ENCODE peak calls at places on chromosome 21, in four cellular contexts. M is DND-41, A is fibroblast of lung, L is esophagus muscularis mucosa. U is an unnamed sample.

GRCh38 chr21:41762236-41762635 is 4.6 kb downstream of the RIPK4 start:
- DNase-seq in M (no peak), A (no peak), L (no peak), U (no peak)

GRCh38 chr21:28445081-28445830 is 547.4 kb downstream of the LTN1 start:
- DNase-seq in M (no peak), A (peak; percentile 75), L (no peak), U (no peak)

GRCh38 chr21:37233551-37234146 is 33.5 kb downstream of the VPS26C start:
- DNase-seq in M (peak; percentile 2), A (no peak), L (peak; percentile 42), U (no peak)

GRCh38 chr21:33206771-33207290 is 22.9 kb upstream of the IFNAR2 start:
- DNase-seq in M (no peak), A (no peak), L (peak; percentile 68), U (no peak)

GRCh38 chr21:44649701-44650100 is 3.5 kb downstream of the KRTAP10-11 start:
- DNase-seq in M (no peak), A (no peak), L (peak; percentile 60), U (no peak)

GRCh38 chr21:46048926-46049889 is 48.7 kb upstream of the COL6A2 start:
- DNase-seq in M (no peak), A (peak; percentile 100), L (peak; percentile 97), U (no peak)

GRCh38 chr21:33254766-33255165 is 11.4 kb upstream of the IL10RB start:
- DNase-seq in M (no peak), A (no peak), L (no peak), U (no peak)

GRCh38 chr21:9758141-9758540 is 763.2 kb upstream of the TPTE start:
- DNase-seq in M (no peak), A (no peak), L (peak; percentile 92), U (no peak)

GRCh38 chr21:14551741-14552140 is 5.6 kb upstream of the SAMSN1 start:
- DNase-seq in M (no peak), A (no peak), L (no peak), U (no peak)

GRCh38 chr21:33751120-33751519 is 108.8 kb downstream of the ITSN1 start:
- DNase-seq in M (no peak), A (peak; percentile 31), L (no peak), U (no peak)

GRCh38 chr21:33067457-33067856 is 2.5 kb upstream of the OLIG1 start:
- DNase-seq in M (peak; percentile 41), A (no peak), L (no peak), U (no peak)

GRCh38 chr21:36160850-36161178 is 4.2 kb downstream of the DOP1B start:
- DNase-seq in M (no peak), A (no peak), L (no peak), U (no peak)

GRCh38 chr21:36156815-36157670 is at the start of gene DOP1B:
- DNase-seq in M (peak; percentile 43), A (no peak), L (no peak), U (no peak)

GRCh38 chr21:36159356-36159921 is 2.8 kb downstream of the DOP1B start:
- DNase-seq in M (no peak), A (no peak), L (no peak), U (no peak)

GRCh38 chr21:36156339-36156814 is 247 bp upstream of the DOP1B start:
- DNase-seq in M (peak; percentile 99), A (peak; percentile 95), L (peak; percentile 100), U (peak; percentile 100)

DNA sequence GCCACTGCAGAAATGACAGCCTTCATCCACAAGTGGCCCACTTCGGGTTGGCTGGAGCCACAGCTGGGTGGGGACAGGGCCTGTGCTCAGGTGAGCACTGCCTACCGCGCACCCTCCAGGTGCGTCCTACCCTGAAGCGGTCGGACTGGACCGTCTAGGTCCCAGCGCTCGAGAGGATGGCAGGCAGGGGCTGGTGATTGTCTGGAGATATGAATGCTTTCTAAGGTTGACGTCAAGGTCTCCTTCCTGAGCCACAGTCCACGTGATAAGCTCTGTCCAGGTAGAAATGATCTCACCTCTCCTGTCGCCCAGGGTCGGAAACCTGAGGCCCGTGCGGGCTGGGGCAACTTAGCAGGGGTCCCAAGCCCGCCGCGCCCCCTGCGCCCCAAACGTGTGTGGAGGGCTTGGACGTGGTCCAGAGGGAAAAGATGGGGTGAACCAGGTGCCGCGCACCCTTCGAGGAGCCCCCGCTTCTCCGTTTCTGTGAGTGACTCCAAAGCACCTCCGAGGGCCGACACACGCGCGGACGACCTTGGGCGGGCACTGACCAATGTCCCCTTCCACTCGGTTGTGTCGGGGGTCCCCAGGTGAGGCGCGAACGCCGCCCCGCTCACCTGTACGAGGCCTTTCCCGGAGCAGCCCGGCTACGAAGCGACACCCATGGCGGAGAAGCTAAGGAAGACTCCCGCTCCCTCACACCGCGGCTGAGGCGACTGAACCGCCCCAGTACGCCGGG is 853 bp upstream of the DOP1B start:
- DNase-seq in M (no peak), A (no peak), L (no peak), U (no peak)
- H3K27ac ChIP-seq in M (peak overlapping the region; percentile 58), A (peak overlapping the region; percentile 34), L (peak overlapping the region; percentile 81), U (peak overlapping the region; percentile 45)

GRCh38 chr21:42925114-42925907 is at the start of gene ERVH48-1:
- DNase-seq in M (peak; percentile 72), A (no peak), L (no peak), U (no peak)

GRCh38 chr21:42922918-42923317 is 2.5 kb downstream of the ERVH48-1 start:
- DNase-seq in M (no peak), A (no peak), L (no peak), U (no peak)

GRCh38 chr21:42921912-42922311 is 3.5 kb downstream of the ERVH48-1 start:
- DNase-seq in M (no peak), A (no peak), L (no peak), U (no peak)

GRCh38 chr21:42923553-42924432 is 1.6 kb downstream of the ERVH48-1 start:
- DNase-seq in M (peak; percentile 94), A (peak; percentile 83), L (peak; percentile 94), U (peak; percentile 12)

GRCh38 chr21:42924433-42924751 is 1.0 kb downstream of the ERVH48-1 start:
- DNase-seq in M (no peak), A (no peak), L (no peak), U (no peak)
- H3K27ac ChIP-seq in M (peak overlapping the region; percentile 88), A (peak overlapping the region; percentile 62), L (no peak overlapping the region), U (peak overlapping the region; percentile 66)

GRCh38 chr21:35201288-35201687 is 152.2 kb upstream of the RUNX1 start:
- DNase-seq in M (no peak), A (no peak), L (no peak), U (no peak)
- H3K27ac ChIP-seq in M (no peak overlapping the region), A (no peak overlapping the region), L (no peak overlapping the region), U (no peak overlapping the region)

DNA sequence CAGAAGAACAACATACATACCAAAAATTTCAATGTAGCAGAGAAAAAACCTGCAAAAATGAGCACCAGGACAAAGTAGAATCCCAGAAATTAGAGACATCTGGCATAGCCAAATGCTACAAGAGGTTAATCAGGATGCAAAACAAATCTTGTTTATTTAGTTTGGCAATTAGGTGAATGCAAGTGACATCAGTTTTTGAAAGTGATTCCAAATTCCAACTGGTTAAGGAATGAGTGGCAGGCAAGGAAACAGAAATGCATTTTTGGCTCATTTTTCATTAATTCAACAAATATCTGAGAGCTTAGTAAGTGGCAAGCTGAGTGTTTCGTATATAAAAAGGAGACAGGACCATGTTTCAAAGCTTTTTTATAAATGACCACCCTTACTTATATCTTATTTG is 21.3 kb downstream of the SCAF4 start:
- DNase-seq in M (no peak), A (peak; percentile 87), L (no peak), U (no peak)
- H3K27ac ChIP-seq in M (no peak overlapping the region), A (no peak overlapping the region), L (no peak overlapping the region), U (no peak overlapping the region)